ENCODE peak calls at places on chromosomes 3 and 15, in five cellular contexts. M is WERI-Rb-1, Y is Peyer's patch, Q is cardiac fibroblast, T is GM12864. R is an unnamed sample.

GRCh38 chr15:44580105-44580504 is 43.2 kb downstream of the EIF3J start:
- DNase-seq in M (no peak), Y (no peak), Q (no peak), T (no peak), R (no peak)

GRCh38 chr15:82810863-82811421 is 1.5 kb downstream of the WHAMM start:
- DNase-seq in M (no peak), Y (no peak), Q (peak; percentile 15), T (no peak), R (peak; percentile 8)

GRCh38 chr15:25784141-25784540 is 79.0 kb downstream of the ATP10A start:
- DNase-seq in M (no peak), Y (no peak), Q (no peak), T (no peak), R (no peak)

GRCh38 chr3:135238201-135238600 is 443.1 kb downstream of the EPHB1 start:
- DNase-seq in M (peak; percentile 76), Y (no peak), Q (no peak), T (no peak), R (no peak)

GRCh38 chr15:55856506-55856905 is 113.6 kb upstream of the PRTG start:
- DNase-seq in M (no peak), Y (no peak), Q (peak; percentile 42), T (no peak), R (no peak)

GRCh38 chr3:157354722-157355121 is 81.9 kb upstream of the PTX3 start:
- DNase-seq in M (no peak), Y (no peak), Q (peak; percentile 50), T (no peak), R (peak; percentile 56)

GRCh38 chr3:47669026-47669749 is 90.5 kb upstream of the CSPG5 start:
- DNase-seq in M (no peak), Y (no peak), Q (peak; percentile 14), T (no peak), R (peak; percentile 48)

GRCh38 chr15:82081904-82082810 is 36.3 kb upstream of the MEX3B start:
- DNase-seq in M (peak; percentile 18), Y (no peak), Q (peak; percentile 76), T (no peak), R (peak; percentile 33)

GRCh38 chr3:147613710-147614109 is 204.5 kb downstream of the ZIC1 start:
- DNase-seq in M (peak; percentile 10), Y (no peak), Q (no peak), T (no peak), R (no peak)

GRCh38 chr15:23415321-23415865 is 31.6 kb downstream of the GOLGA6L2 start:
- DNase-seq in M (no peak), Y (peak; percentile 33), Q (no peak), T (no peak), R (no peak)

GRCh38 chr3:67524046-67524445 is 130.4 kb downstream of the SUCLG2 start:
- DNase-seq in M (no peak), Y (no peak), Q (no peak), T (no peak), R (no peak)

GRCh38 chr3:197083486-197083885 is 53.9 kb upstream of the MELTF start:
- DNase-seq in M (no peak), Y (no peak), Q (peak; percentile 73), T (no peak), R (peak; percentile 71)

GRCh38 chr3:127459205-127459604 is 131.3 kb downstream of the TPRA1 start:
- DNase-seq in M (no peak), Y (no peak), Q (no peak), T (no peak), R (no peak)

GRCh38 chr15:39127925-39128617 is 452.8 kb upstream of the THBS1 start:
- DNase-seq in M (no peak), Y (no peak), Q (peak; percentile 98), T (no peak), R (peak; percentile 80)

GRCh38 chr3:145857956-145858355 is 303.0 kb downstream of the PLOD2 start:
- DNase-seq in M (no peak), Y (no peak), Q (no peak), T (no peak), R (peak; percentile 17)

GRCh38 chr3:70064194-70064787 is 64.8 kb downstream of the SAMMSON start:
- DNase-seq in M (peak; percentile 8), Y (peak; percentile 47), Q (peak; percentile 54), T (no peak), R (peak; percentile 44)

GRCh38 chr3:149450281-149450680 is 24.2 kb upstream of the TM4SF4 start:
- DNase-seq in M (no peak), Y (no peak), Q (no peak), T (no peak), R (no peak)

GRCh38 chr3:41768363-41768762 is 193.5 kb downstream of the ULK4 start:
- DNase-seq in M (no peak), Y (no peak), Q (no peak), T (no peak), R (peak; percentile 41)

GRCh38 chr3:14716593-14716992 is 41.7 kb downstream of the C3orf20 start:
- DNase-seq in M (no peak), Y (no peak), Q (no peak), T (no peak), R (no peak)

GRCh38 chr15:34942363-34942762 is 27.2 kb downstream of the AQR start:
- DNase-seq in M (no peak), Y (no peak), Q (peak; percentile 79), T (no peak), R (peak; percentile 57)

GRCh38 chr3:141255864-141256263 is 24.2 kb downstream of the PXYLP1 start:
- DNase-seq in M (no peak), Y (no peak), Q (peak; percentile 34), T (no peak), R (peak; percentile 53)

GRCh38 chr3:37763338-37763737 is 98.3 kb upstream of the CTDSPL start:
- DNase-seq in M (no peak), Y (no peak), Q (no peak), T (no peak), R (no peak)

GRCh38 chr3:52489453-52489852 is 5.7 kb upstream of the STAB1 start:
- DNase-seq in M (no peak), Y (no peak), Q (no peak), T (no peak), R (no peak)

GRCh38 chr3:149554826-149555225 is 80.3 kb downstream of the TM4SF4 start:
- DNase-seq in M (no peak), Y (no peak), Q (peak; percentile 84), T (no peak), R (peak; percentile 82)

GRCh38 chr3:160127308-160127707 is 97.9 kb upstream of the C3orf80 start:
- DNase-seq in M (no peak), Y (no peak), Q (no peak), T (no peak), R (no peak)

GRCh38 chr15:45181491-45182285 is 6.1 kb downstream of the SHF start:
- DNase-seq in M (peak; percentile 89), Y (no peak), Q (no peak), T (no peak), R (no peak)

GRCh38 chr15:42608110-42608531 is 32.7 kb downstream of the STARD9 start:
- DNase-seq in M (no peak), Y (peak; percentile 68), Q (peak; percentile 63), T (peak; percentile 25), R (no peak)

GRCh38 chr3:195250473-195251251 is 20.3 kb downstream of the XXYLT1 start:
- DNase-seq in M (no peak), Y (peak; percentile 56), Q (peak; percentile 46), T (no peak), R (no peak)

GRCh38 chr3:9028134-9028533 is 64.9 kb upstream of the RAD18 start:
- DNase-seq in M (no peak), Y (peak; percentile 76), Q (peak; percentile 84), T (no peak), R (peak; percentile 45)

GRCh38 chr3:47007482-47008257 is 28.2 kb downstream of the NBEAL2 start:
- DNase-seq in M (no peak), Y (peak; percentile 43), Q (no peak), T (no peak), R (no peak)

GRCh38 chr3:51396401-51396800 is 5.3 kb downstream of the RBM15B start:
- DNase-seq in M (no peak), Y (peak; percentile 9), Q (no peak), T (no peak), R (no peak)

GRCh38 chr3:104629038-104629437 is 737.7 kb upstream of the ALCAM start:
- DNase-seq in M (no peak), Y (no peak), Q (peak; percentile 55), T (no peak), R (peak; percentile 64)

DNA sequence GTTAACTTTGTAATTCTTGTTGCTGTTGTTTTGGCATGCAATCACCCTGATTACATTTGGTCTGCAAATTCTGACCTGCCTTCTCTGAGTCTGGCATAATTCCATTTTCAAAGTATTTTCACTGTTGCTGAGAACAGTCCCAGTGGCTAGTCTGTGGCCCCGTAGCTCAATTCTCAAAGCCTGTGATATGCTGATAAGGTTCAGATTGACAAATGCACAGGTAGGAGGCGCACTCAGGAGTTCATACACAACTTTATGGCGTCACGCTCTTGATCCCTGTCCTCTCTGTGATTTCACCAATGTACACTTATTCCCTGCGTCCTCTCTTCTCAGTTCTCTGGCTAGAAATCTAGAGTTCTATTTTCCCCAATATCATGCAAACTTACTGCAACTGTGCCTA is 376.6 kb upstream of the SLCO3A1 start:
- DNase-seq in M (no peak), Y (no peak), Q (no peak), T (no peak), R (no peak)
- TF ChIP-seq CTCF in M (no peak), Y (no peak), Q (no peak), T (no peak), R (no peak)

GRCh38 chr15:78307977-78308376 is 8.6 kb upstream of the SKIC8 start:
- DNase-seq in M (no peak), Y (no peak), Q (no peak), T (no peak), R (no peak)
- TF ChIP-seq CTCF in M (no peak), Y (no peak), Q (no peak), T (no peak), R (no peak)

DNA sequence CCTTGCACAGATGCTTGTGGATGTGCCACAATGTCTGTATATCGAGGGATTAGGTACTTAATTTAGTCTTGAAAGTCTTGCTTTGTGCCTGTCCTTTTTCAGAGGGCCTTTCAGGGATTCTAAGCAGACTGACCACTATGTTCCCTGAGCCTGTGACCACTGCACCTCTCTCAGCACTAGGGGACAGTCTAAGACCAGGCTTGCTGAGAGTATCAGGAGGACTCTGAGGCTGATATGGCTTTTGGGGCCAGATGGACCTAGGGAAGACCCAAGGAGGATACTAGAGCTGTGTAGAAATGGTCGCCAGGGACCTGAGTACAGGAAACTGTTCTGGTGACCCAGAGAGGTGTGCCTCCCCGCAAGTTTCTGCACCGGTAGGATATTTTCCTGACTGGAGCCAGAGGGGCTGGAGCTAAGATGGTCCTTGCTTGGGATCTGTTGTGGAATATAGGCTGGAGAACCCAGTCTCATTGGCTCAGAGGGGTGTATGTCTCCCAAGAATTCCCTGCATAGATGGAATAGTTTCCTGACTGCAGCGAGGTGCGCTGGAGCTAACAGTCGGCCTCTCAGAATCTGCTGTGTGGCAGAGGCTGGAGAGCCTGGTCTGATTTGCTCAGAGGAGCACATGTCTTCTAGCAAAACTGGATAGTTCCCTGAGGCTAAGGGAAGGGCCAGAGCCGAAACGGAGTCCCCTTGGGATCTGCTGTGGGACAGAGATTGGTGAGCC is 213.2 kb upstream of the DCBLD2 start:
- DNase-seq in M (peak; percentile 53), Y (no peak), Q (peak; percentile 76), T (no peak), R (peak; percentile 76)
- TF ChIP-seq CTCF in M (peak; percentile 81), Y (peak; percentile 11), Q (peak; percentile 99), T (peak; percentile 51), R (peak; percentile 82)

DNA sequence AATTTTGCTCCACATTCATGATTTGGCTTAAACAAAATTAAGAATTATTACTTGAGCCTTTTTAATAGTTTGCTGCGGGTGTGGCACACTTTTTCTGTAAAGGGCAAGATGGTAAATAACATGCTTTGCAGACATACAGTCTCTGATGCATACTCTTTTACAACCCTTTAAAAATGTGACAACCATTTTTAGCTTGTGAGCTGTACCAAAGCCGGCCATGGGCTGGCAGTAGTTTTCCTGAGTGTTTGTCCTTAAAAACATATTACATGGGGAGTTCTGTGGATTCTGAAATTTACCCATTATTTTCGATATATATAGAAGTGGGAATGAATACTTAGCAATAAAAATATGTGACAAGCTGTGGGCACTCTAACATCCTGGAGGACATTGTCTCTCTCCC is 163.4 kb downstream of the FNDC3B start:
- DNase-seq in M (no peak), Y (no peak), Q (no peak), T (no peak), R (no peak)
- TF ChIP-seq CTCF in M (no peak), Y (no peak), Q (peak; percentile 10), T (no peak), R (no peak)